ENCODE peak calls at places on chromosome 9, in nine cellular contexts. R, D, J, H, X, G, N, K and Z are unnamed samples.

GRCh38 chr9:32487981-32488380 is 38.0 kb downstream of the RIGI start:
- DNase-seq in G (no peak), X (no peak), J (no peak), H (peak), K (no peak), N (no peak), D (no peak), R (no peak), Z (no peak)

GRCh38 chr9:86413966-86414880 is 60.0 kb upstream of the TUT7 start:
- DNase-seq in N (no peak), G (no peak), J (no peak), K (no peak), H (peak), R (no peak), D (no peak), X (no peak), Z (peak)

GRCh38 chr9:98706651-98707103 is 2.1 kb downstream of the GABBR2 start:
- DNase-seq in H (peak), J (no peak), X (no peak), N (peak), G (no peak), R (no peak), D (no peak), K (no peak), Z (no peak)

GRCh38 chr9:120735415-120736126 is 21.3 kb upstream of the MEGF9 start:
- DNase-seq in N (peak), G (peak), X (no peak), D (peak), K (no peak), J (no peak), H (peak), R (peak), Z (no peak)

GRCh38 chr9:108671156-108671555 is 184.6 kb downstream of the ACTL7B start:
- DNase-seq in K (no peak), N (peak), D (no peak), X (no peak), R (no peak), J (no peak), G (no peak), H (peak), Z (peak)

GRCh38 chr9:25350011-25350410 is 328.2 kb downstream of the TUSC1 start:
- DNase-seq in J (no peak), G (no peak), R (no peak), H (no peak), D (no peak), K (no peak), X (no peak), N (no peak), Z (no peak)

GRCh38 chr9:37903581-37903830 is 421 bp downstream of the SLC25A51 start:
- DNase-seq in J (no peak), R (no peak), G (no peak), X (peak), N (peak), H (no peak), D (no peak), K (no peak), Z (no peak)

GRCh38 chr9:94675008-94675841 is 35.9 kb upstream of the FBP1 start:
- DNase-seq in X (no peak), D (no peak), N (no peak), H (peak), J (no peak), G (no peak), K (no peak), R (no peak), Z (no peak)

GRCh38 chr9:105908069-105908468 is 213.7 kb downstream of the TMEM38B start:
- DNase-seq in N (no peak), K (no peak), X (no peak), H (no peak), R (no peak), D (no peak), J (no peak), G (no peak), Z (peak)

GRCh38 chr9:130150779-130151381 is 21.3 kb upstream of the NCS1 start:
- DNase-seq in N (no peak), R (no peak), K (no peak), G (no peak), X (no peak), H (peak), D (no peak), J (no peak), Z (no peak)

GRCh38 chr9:109418827-109419226 is 79.3 kb downstream of the PTPN3 start:
- DNase-seq in H (no peak), R (no peak), N (peak), J (no peak), K (no peak), G (no peak), D (no peak), X (no peak), Z (no peak)

GRCh38 chr9:127940598-127940997 is 2.9 kb upstream of the DPM2 start:
- DNase-seq in H (no peak), K (no peak), G (no peak), N (no peak), J (no peak), X (no peak), R (no peak), D (no peak), Z (no peak)
- H3K27ac ChIP-seq in H (no peak), K (no peak), G (no peak), N (no peak), J (no peak), X (no peak), R (no peak), D (no peak), Z (peak)

GRCh38 chr9:93190133-93190525 is 6.2 kb downstream of the WNK2 start:
- DNase-seq in X (no peak), N (no peak), R (peak), G (no peak), H (no peak), K (no peak), D (peak), J (no peak), Z (no peak)

GRCh38 chr9:93189369-93190132 is 5.6 kb downstream of the WNK2 start:
- DNase-seq in N (no peak), X (no peak), J (no peak), D (peak), R (peak), H (no peak), K (no peak), G (no peak), Z (no peak)

GRCh38 chr9:93187047-93187446 is 3.1 kb downstream of the WNK2 start:
- DNase-seq in H (no peak), D (peak), R (no peak), X (no peak), J (peak), G (peak), K (no peak), N (no peak), Z (no peak)

GRCh38 chr9:93187574-93187973 is 3.6 kb downstream of the WNK2 start:
- DNase-seq in H (no peak), X (no peak), G (no peak), N (no peak), J (peak), K (no peak), D (peak), R (no peak), Z (no peak)

DNA sequence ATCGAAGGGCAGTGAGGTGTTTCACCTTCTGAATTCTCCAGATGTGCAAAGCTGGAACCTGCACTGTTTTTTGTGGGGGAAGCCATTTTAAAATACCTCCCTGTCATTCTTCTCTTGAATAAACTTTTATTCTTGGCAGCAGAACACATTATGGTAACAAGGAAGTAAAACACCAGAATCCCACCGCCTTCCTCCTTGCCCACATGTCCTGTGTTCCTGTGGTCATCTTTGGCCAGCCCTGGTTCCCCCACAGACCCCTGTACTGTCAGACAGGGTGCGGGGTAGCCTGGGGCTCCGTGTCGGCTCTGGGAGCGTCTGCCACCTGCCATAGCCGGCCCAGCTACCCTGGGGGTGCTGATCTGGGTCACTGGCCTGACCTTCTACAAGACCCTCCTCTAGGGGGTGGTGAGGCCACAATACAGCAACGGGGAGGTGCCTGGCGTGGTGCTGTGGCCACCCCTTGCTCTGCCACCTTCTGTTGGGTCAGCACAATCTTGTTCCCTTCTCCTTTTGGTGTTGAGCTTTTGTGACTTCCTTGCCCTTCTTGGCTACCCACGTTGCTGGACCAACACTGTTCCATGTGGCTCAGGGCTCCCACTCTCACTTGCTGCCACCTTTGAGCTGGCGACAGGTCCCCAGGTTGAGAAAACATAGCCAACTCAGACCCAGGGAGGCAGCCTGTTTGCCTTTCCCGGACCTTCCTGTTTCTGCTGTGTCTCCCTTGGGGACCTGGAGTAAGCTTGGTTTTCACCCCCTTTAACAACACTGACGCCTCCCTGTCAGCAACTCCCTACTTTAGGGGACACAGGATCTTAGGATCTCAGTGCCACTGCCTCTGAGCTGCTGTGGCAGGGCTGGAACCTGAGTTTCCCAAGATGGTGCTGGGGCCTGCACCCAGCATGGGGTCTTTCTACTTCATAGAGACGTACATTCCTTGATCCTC is 4.8 kb downstream of the WNK2 start:
- DNase-seq in X (no peak), H (no peak), N (no peak), K (no peak), D (peak), J (no peak), G (no peak), R (no peak), Z (no peak)
- H3K27ac ChIP-seq in X (no peak), H (no peak), N (no peak), K (no peak), D (no peak), J (peak), G (peak), R (no peak), Z (no peak)

DNA sequence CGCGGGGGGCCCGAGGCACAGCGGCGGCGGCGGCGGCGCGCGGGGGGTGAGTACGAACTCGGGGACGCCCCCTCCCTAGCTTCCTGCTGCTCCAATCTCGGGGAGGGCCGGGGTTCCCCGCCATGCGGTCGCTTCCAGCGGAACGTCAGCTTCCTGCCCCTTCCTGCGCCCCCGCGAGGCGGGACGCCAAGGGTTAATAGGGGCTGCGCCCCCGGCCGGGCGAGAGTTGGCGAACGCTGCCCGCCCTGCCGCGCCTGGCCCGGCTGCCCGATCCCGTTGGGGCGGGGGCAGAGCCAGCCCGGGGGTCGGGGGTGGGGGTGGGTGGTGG is 594 bp downstream of the COL27A1 start:
- DNase-seq in K (peak), R (no peak), N (no peak), H (no peak), J (no peak), D (peak), X (peak), G (no peak), Z (peak)
- H3K27ac ChIP-seq in K (no peak), R (no peak), N (no peak), H (peak), J (peak), D (peak), X (no peak), G (peak), Z (peak)

DNA sequence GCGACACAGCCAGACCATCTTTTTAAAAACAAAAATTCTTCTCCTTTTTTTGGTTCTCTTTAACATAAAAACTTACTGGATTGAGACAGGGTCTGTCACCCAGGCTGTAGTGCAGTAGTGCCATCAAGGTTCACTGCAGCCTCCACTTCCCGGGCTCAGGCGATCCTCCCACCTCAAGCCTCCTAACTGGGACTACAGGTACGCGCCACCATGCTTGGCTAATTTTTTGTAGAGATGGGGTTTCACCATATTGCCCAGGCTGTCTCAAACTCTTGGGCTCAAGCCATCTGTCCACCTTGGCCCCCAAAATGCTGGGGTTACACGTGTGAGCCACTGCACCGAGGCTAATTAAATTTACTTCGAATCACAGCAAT is 13.8 kb downstream of the HNRNPK start:
- DNase-seq in J (no peak), G (no peak), K (no peak), D (no peak), R (no peak), H (no peak), X (no peak), N (no peak), Z (no peak)
- H3K27ac ChIP-seq in J (peak), G (no peak), K (no peak), D (no peak), R (no peak), H (no peak), X (no peak), N (no peak), Z (peak)

GRCh38 chr9:127568618-127568970 is 43.5 kb upstream of the STXBP1 start:
- DNase-seq in J (no peak), D (no peak), R (no peak), G (no peak), K (no peak), X (peak), H (no peak), N (no peak), Z (no peak)

GRCh38 chr9:127570533-127571111 is 41.5 kb upstream of the STXBP1 start:
- DNase-seq in N (no peak), R (no peak), K (no peak), G (peak), H (no peak), D (no peak), J (no peak), X (no peak), Z (no peak)

GRCh38 chr9:127567898-127568617 is 44.0 kb upstream of the STXBP1 start:
- DNase-seq in D (no peak), H (no peak), J (no peak), N (no peak), R (no peak), X (peak), G (no peak), K (peak), Z (no peak)

GRCh38 chr9:127569819-127570401 is 42.2 kb upstream of the STXBP1 start:
- DNase-seq in K (no peak), N (no peak), H (peak), J (no peak), D (no peak), R (no peak), X (no peak), G (no peak), Z (peak)

GRCh38 chr9:127568971-127569818 is 42.9 kb upstream of the STXBP1 start:
- DNase-seq in R (peak), K (peak), G (peak), J (peak), X (peak), D (peak), H (peak), N (peak), Z (peak)
- H3K27ac ChIP-seq in R (peak), K (peak), G (peak), J (peak), X (no peak), D (peak), H (peak), N (peak), Z (peak)

GRCh38 chr9:110891760-110892159 is 146.5 kb downstream of the LPAR1 start:
- DNase-seq in X (no peak), D (no peak), H (peak), K (no peak), N (no peak), G (no peak), R (no peak), J (no peak), Z (no peak)

GRCh38 chr9:110894731-110895130 is 143.5 kb downstream of the LPAR1 start:
- DNase-seq in K (no peak), H (no peak), R (no peak), D (peak), G (no peak), X (no peak), J (no peak), N (no peak), Z (no peak)

GRCh38 chr9:110895141-110895912 is 142.9 kb downstream of the LPAR1 start:
- DNase-seq in J (peak), G (no peak), K (no peak), R (no peak), H (no peak), D (peak), N (no peak), X (peak), Z (no peak)

GRCh38 chr9:110890416-110890815 is 147.9 kb downstream of the LPAR1 start:
- DNase-seq in D (no peak), H (no peak), K (no peak), R (no peak), J (no peak), N (no peak), X (no peak), G (no peak), Z (no peak)

GRCh38 chr9:110892689-110893088 is 145.6 kb downstream of the LPAR1 start:
- DNase-seq in H (no peak), X (no peak), N (no peak), K (no peak), G (no peak), J (no peak), D (no peak), R (no peak), Z (no peak)
- H3K27ac ChIP-seq in H (peak), X (no peak), N (no peak), K (no peak), G (no peak), J (no peak), D (no peak), R (no peak), Z (no peak)